ENCODE peak calls at places on chromosomes 13 and 19, in six cellular contexts. J is ELF-1; H is stimulated activated CD8-positive, alpha-beta memory T cell treated with anti-CD3 and anti-CD28 coated beads, Interleukin-4, amount 100 ng/mL, for 1 hour; E is stimulated activated CD4-positive, alpha-beta T cell treated with anti-CD3 and anti-CD28 coated beads, Interleukin-1b, Interleukin-23, amount 100 ng/mL, for 1 hour; F is right cardiac atrium; Y is LoVo. N is an unnamed sample.

GRCh38 chr19:13981021-13981420 is 25.1 kb downstream of the RFX1 start:
- DNase-seq in H (no peak), Y (no peak), J (no peak), E (no peak), F (no peak), N (no peak)

GRCh38 chr19:14369399-14370168 is 11.7 kb upstream of the ADGRE5 start:
- DNase-seq in F (peak), E (peak), J (no peak), Y (no peak), H (peak), N (no peak)

GRCh38 chr13:41746259-41746658 is 214.7 kb downstream of the VWA8 start:
- DNase-seq in E (no peak), J (no peak), H (no peak), Y (peak), F (no peak), N (no peak)

GRCh38 chr19:7611541-7612279 is 16.0 kb downstream of the CAMSAP3 start:
- DNase-seq in H (no peak), Y (no peak), F (no peak), J (no peak), E (no peak), N (no peak)

GRCh38 chr13:45464687-45465453 is at the start of gene COG3:
- DNase-seq in H (peak), F (peak), Y (peak), E (peak), J (peak), N (peak)

GRCh38 chr19:10018219-10018618 is 4.9 kb downstream of the RDH8 start:
- DNase-seq in F (no peak), Y (no peak), H (no peak), J (no peak), E (no peak), N (no peak)

GRCh38 chr13:50323440-50324070 is 308.3 kb downstream of the KCNRG start:
- DNase-seq in F (no peak), H (no peak), E (no peak), J (no peak), Y (no peak), N (no peak)

GRCh38 chr19:2455481-2456300 is 1.1 kb downstream of the LMNB2 start:
- DNase-seq in J (no peak), Y (peak), F (peak), H (no peak), E (no peak), N (peak)

GRCh38 chr13:77267362-77267761 is 59.5 kb downstream of the MYCBP2 start:
- DNase-seq in E (no peak), F (no peak), J (no peak), Y (no peak), H (no peak), N (no peak)

GRCh38 chr13:110479648-110480047 is 81.9 kb downstream of the RAB20 start:
- DNase-seq in F (peak), E (no peak), H (no peak), J (no peak), Y (no peak), N (no peak)

GRCh38 chr19:30071871-30072270 is 129.8 kb downstream of the URI1 start:
- DNase-seq in J (no peak), H (no peak), F (no peak), E (no peak), Y (no peak), N (no peak)

GRCh38 chr13:80168089-80168850 is 172.7 kb downstream of the SPRY2 start:
- DNase-seq in H (no peak), Y (no peak), F (no peak), J (no peak), E (no peak), N (no peak)

GRCh38 chr13:44765076-44765475 is 188.9 kb upstream of the TSC22D1 start:
- DNase-seq in Y (no peak), E (no peak), F (no peak), H (no peak), J (peak), N (peak)

GRCh38 chr19:30792561-30793505 is 420.6 kb downstream of the ZNF536 start:
- DNase-seq in J (no peak), H (no peak), E (no peak), F (no peak), Y (no peak), N (no peak)

N was measured in left kidney.